ENCODE peak calls at places on chromosomes 13 and 19, in eight cellular contexts. R, D, J, P, E, S, B and K are unnamed samples.

GRCh38 chr13:58960909-58961308 is 1202.8 kb downstream of the DIAPH3 start:
- DNase-seq in S (no peak), D (peak), J (peak), R (peak), B (no peak), E (no peak), P (no peak), K (peak)

GRCh38 chr13:80400834-80401450 is 60.0 kb upstream of the SPRY2 start:
- DNase-seq in P (no peak), E (no peak), B (no peak), S (peak), J (no peak), R (no peak), D (no peak), K (no peak)

GRCh38 chr13:35840991-35841604 is 290.1 kb downstream of the DCLK1 start:
- DNase-seq in S (no peak), J (no peak), D (no peak), E (no peak), P (no peak), R (no peak), B (no peak), K (no peak)

GRCh38 chr13:108859202-108860012 is 230.0 kb downstream of the MYO16 start:
- DNase-seq in B (no peak), E (no peak), J (no peak), R (no peak), D (peak), S (no peak), P (no peak), K (no peak)

GRCh38 chr13:27219611-27220010 is 31.7 kb upstream of the RPL21 start:
- DNase-seq in B (no peak), D (no peak), R (no peak), P (no peak), J (no peak), E (no peak), S (no peak), K (no peak)

GRCh38 chr19:31943305-31943704 is 402.1 kb upstream of the ZNF507 start:
- DNase-seq in D (no peak), E (no peak), R (no peak), S (no peak), J (no peak), B (no peak), P (no peak), K (no peak)

GRCh38 chr13:30978981-30979956 is 46.8 kb downstream of the TEX26 start:
- DNase-seq in E (peak), P (peak), J (peak), B (peak), R (peak), S (no peak), D (peak), K (peak)

GRCh38 chr13:39037410-39037879 is 444 bp downstream of the PROSER1 start:
- DNase-seq in B (no peak), S (no peak), J (no peak), P (no peak), D (no peak), E (no peak), R (no peak), K (no peak)

GRCh38 chr13:40145139-40145538 is 489.7 kb downstream of the COG6 start:
- DNase-seq in D (no peak), E (no peak), J (no peak), P (no peak), S (no peak), R (no peak), B (no peak), K (no peak)

GRCh38 chr13:90445179-90445578 is 902.3 kb upstream of the MIR17HG start:
- DNase-seq in S (no peak), J (peak), B (peak), P (peak), R (no peak), E (no peak), D (peak), K (no peak)

GRCh38 chr19:50932690-50933083 is 20.2 kb downstream of the KLK5 start:
- DNase-seq in E (no peak), P (no peak), B (no peak), R (no peak), S (no peak), D (no peak), J (no peak), K (no peak)

GRCh38 chr19:43476606-43477005 is 11.2 kb upstream of the LYPD3 start:
- DNase-seq in P (no peak), D (no peak), E (no peak), J (peak), S (no peak), B (no peak), R (no peak), K (no peak)

GRCh38 chr13:114090476-114090875 is 41.9 kb downstream of the RASA3 start:
- DNase-seq in S (no peak), R (no peak), D (no peak), E (no peak), B (no peak), P (no peak), J (no peak), K (no peak)

GRCh38 chr13:102726430-102726829 is 31.6 kb upstream of the METTL21C start:
- DNase-seq in P (no peak), R (peak), E (no peak), D (peak), B (no peak), S (no peak), J (no peak), K (peak)

GRCh38 chr19:7916137-7916907 is 1.7 kb downstream of the TGFBR3L start:
- DNase-seq in S (no peak), E (no peak), B (no peak), P (no peak), D (no peak), R (no peak), J (no peak), K (peak)

GRCh38 chr19:29605653-29606419 is at the start of gene POP4:
- DNase-seq in E (peak), R (peak), P (peak), B (peak), J (peak), D (peak), S (peak), K (peak)

GRCh38 chr13:31610270-31610998 is 128.9 kb upstream of the RXFP2 start:
- DNase-seq in D (no peak), S (no peak), P (no peak), J (no peak), E (no peak), R (no peak), B (no peak), K (no peak)

GRCh38 chr13:20416223-20416622 is 109.4 kb downstream of the CRYL1 start:
- DNase-seq in R (no peak), J (no peak), S (no peak), D (no peak), P (no peak), B (no peak), E (no peak), K (no peak)

GRCh38 chr13:20414475-20415287 is 111.0 kb downstream of the CRYL1 start:
- DNase-seq in D (no peak), J (no peak), B (no peak), P (no peak), E (no peak), S (no peak), R (no peak), K (no peak)

GRCh38 chr13:20412761-20413355 is 112.8 kb downstream of the CRYL1 start:
- DNase-seq in R (no peak), S (no peak), B (peak), D (no peak), P (no peak), J (no peak), E (no peak), K (peak)

GRCh38 chr13:20415694-20416107 is 110.0 kb downstream of the CRYL1 start:
- DNase-seq in P (no peak), J (no peak), D (no peak), R (no peak), S (no peak), B (no peak), E (no peak), K (no peak)

GRCh38 chr13:20415288-20415644 is 110.4 kb downstream of the CRYL1 start:
- DNase-seq in R (no peak), D (no peak), B (no peak), P (no peak), S (no peak), E (no peak), J (no peak), K (no peak)
- TF ChIP-seq MAX in R (no peak), D (no peak), B (peak), P (no peak), S (no peak), E (no peak), J (no peak), K (no peak)

GRCh38 chr19:35206855-35207254 is 21.7 kb downstream of the FAM187B start:
- DNase-seq in S (no peak), B (no peak), J (no peak), R (no peak), E (peak), D (no peak), P (no peak), K (no peak)
- H3K4me3 ChIP-seq in S (peak), B (no peak), J (no peak), R (no peak), E (no peak), D (no peak), P (no peak), K (no peak)

DNA sequence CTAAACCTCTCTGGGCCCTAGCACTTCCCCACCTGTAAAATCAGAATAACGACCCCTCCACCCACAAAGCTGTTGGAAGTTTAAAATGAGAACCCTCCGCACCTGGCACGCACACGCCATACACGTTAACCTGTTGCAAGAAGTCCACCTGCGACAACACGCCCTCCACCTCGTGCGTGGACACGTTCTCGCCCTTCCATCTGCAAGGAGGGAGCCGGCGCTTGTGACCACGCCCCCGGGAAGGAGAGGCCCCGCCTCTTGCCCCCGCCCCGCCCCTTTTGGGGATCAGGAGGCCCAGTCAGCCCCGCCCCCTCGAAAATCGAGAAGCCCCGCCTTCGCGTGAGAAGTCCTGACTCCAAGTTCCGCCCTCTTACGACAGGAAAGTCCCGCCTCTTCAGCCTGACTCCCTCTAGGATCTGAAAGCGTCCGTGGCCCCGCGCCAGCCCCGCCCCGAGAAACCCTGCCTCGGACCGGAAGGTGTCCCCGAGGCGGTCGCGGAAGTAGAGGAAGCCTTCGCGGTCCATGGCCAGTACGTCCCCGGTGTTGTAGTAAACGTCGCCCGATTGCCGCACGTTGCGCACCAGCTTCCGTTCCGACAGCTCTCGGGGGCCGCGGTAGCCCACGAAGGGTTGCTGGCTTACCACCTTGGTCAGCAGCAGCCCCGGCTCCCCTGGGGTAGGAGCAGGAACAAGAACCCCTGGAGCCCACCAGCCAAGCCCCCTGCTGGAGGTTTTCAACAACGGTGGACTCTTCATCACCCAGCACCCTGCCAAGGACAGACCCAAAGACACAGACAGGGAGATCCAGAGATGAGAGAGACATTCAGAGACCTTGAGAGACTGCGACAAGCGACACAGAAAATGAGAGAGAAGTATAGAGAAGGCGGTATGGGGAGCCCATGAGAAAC is 12.5 kb downstream of the SLC27A5 start:
- DNase-seq in B (peak), E (peak), J (peak), R (peak), P (peak), D (peak), S (peak), K (peak)
- TF ChIP-seq POLR2A in B (no peak), E (peak), J (peak), R (peak), P (peak), D (peak), S (peak), K (peak)

DNA sequence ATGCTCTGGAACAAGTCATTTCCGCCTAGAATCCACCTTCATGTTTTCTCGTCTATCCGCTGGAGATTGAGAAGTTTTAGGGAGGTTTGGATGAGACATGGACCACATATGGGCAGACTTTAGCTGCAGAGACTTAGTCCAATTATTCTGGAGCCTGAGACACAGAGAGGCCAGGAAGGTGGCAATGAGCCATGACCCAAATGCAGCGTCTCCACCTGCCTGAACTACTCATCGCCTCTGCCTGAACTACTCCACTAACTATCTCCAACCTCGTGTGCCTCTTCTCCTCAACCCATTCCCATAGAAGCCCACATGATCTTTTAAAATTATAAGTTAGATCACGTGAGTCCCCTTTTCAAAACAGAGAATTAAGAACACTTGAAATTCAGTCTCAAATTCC is 5.6 kb downstream of the PLEKHA4 start:
- DNase-seq in P (no peak), R (no peak), E (no peak), S (no peak), J (no peak), D (no peak), B (no peak), K (no peak)
- TF ChIP-seq MAX in P (no peak), R (no peak), E (no peak), S (no peak), J (no peak), D (no peak), B (no peak), K (no peak)

GRCh38 chr13:33537691-33538090 is 252.1 kb upstream of the STARD13 start:
- DNase-seq in E (no peak), D (no peak), J (no peak), R (no peak), S (no peak), B (no peak), P (no peak), K (no peak)
- H3K4me3 ChIP-seq in E (no peak), D (no peak), J (no peak), R (no peak), S (no peak), B (no peak), P (no peak), K (no peak)

DNA sequence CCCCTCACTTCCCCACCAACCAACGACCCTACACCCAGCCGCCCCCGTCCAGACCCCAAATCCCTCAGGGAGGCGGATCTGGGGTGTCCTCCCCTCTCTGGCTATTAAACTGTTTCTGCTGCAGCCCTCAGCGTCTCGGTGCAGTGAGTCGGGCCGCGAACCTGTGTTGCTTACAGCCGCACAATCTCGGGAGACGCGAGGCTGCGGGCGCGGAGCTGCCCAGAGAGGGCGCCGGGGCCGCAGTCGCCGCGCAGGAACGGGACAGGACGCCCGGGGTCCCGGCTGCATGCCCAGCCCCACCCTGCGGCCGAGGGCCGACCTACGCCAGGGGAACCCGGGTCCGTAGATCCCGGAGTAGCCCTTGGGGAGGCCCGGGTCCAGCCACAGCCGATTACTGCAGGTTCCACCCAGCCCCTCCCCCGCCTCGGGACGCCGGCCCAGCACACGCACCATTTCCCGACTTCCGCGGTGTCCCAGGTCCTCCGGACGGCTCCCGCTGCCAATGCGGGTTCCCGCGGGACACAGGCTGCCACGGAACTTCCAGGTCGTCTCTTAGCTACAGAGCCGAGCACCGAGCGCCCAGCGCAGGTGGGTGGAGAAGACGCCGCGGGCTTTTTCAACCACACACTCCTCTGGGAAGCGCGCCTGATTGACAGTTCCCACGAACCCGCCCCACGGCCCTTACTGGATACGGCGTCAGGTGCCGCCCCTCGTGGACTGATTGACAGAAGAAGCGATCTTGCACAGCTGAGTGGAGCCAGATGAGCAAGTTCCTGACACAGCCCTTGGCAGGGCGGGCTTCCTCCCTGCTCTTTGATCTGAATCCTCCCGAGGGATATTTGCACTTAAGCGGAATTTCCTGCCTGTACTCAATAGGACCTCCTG is at the start of gene ZNF799:
- DNase-seq in E (peak), R (peak), D (peak), B (peak), S (peak), P (peak), J (peak), K (peak)
- TF ChIP-seq POLR2A in E (peak), R (peak), D (peak), B (no peak), S (peak), P (no peak), J (no peak), K (peak)

DNA sequence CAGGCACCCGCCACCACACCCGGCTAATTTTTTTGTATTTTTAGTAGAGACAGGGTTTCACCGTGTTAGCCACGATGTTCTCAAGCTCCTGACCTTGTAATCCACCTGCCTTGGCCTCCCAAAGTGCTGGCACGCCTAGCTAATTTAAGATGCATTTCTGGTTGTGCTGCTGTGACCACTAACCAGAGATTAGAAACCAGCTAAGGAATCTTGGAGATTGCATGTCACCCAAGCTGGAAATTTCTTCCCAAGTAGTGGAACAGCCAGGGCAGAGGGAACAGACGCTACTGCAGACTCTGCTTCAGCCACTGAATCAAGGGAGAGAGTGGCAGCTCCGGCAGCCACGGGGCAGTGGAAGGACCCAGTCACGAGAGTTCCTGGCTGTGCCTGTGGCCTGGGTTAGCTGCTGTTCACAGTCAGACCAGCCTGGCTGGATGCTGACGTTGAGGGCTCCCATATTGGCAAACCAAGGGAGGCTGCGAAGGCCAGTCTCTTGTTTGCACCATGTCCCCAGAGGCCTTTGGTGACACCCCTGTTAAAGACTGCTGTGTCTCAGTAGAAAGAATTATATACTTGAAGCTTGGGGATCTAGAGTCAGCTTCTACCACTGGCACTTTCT is 7.9 kb downstream of the TPM4 start:
- DNase-seq in P (no peak), J (no peak), D (no peak), S (no peak), B (no peak), E (no peak), R (no peak), K (peak)
- TF ChIP-seq MAX in P (no peak), J (no peak), D (no peak), S (no peak), B (no peak), E (no peak), R (no peak), K (no peak)

GRCh38 chr19:2042485-2043268 is 8.4 kb downstream of the MKNK2 start:
- DNase-seq in S (no peak), J (no peak), E (no peak), B (no peak), D (no peak), R (no peak), P (no peak), K (no peak)
- H3K4me3 ChIP-seq in S (peak), J (no peak), E (peak), B (peak), D (peak), R (no peak), P (peak), K (no peak)

GRCh38 chr13:21316376-21316775 is 139.9 kb downstream of the MRPL57 start:
- DNase-seq in B (no peak), S (no peak), P (no peak), J (no peak), D (no peak), E (no peak), R (no peak), K (no peak)
- TF ChIP-seq POLR2A in B (no peak), S (no peak), P (no peak), J (no peak), D (no peak), E (no peak), R (no peak), K (no peak)

DNA sequence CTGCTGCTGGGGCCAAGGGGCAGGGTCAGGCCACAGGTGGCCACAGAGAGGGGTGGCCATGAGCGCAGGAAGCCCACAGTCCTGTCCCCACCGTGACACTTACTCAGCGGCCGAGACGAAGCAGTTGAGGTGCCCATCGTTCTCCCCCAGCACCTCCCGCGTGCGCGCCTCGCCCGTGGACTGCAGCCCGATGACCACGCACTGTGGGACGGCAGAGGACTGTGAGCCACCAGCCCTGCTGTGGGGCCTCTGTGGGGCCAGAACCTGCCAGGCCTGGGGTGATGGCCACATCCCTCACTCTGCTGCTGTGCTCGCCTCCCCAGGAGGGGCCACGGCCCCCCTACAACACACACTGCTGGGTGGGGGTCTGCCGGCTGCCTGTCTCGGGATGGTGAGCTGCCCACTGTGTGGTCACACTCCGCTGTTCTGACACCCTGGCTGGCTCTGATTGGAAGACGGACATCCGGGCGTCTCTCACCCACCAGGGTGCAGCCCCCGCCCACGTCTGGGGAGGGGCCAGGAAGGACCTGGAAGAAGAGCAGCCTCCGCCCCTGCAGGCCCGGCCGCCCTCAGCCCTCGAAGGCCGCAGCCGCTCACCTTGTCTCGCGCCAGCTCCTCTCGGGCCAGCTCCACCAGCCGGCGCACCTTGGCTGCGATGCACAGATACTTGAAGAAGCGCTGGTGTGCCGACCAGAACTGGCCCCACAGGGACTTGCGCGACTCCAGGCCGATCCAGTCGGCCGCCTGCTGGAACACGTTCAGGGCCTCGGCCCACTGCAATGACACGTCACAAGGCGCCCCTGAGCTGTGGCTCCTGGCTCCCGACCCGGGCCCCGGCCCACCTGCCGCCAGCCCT is 13.2 kb downstream of the GPX4 start:
- DNase-seq in S (no peak), P (no peak), R (no peak), B (no peak), D (no peak), J (no peak), E (no peak), K (no peak)
- TF ChIP-seq MAX in S (no peak), P (no peak), R (no peak), B (no peak), D (no peak), J (no peak), E (no peak), K (no peak)